ENCODE peak calls at places on chromosomes 2 and 18, in seven cellular contexts. Z is amniotic stem cell, C is cardiac fibroblast, R is pons, Y is dorsolateral prefrontal cortex, H is hypothalamus, K is NCI-H187 treated with DMSO at 0.1 percent for 48 hours. B is an unnamed sample.

GRCh38 chr2:160533482-160533881 is 39.9 kb upstream of the RBMS1 start:
- DNase-seq in Z (no peak), Y (no peak), H (no peak), C (peak), K (no peak), R (no peak), B (no peak)

GRCh38 chr2:144268036-144268678 is 251.8 kb downstream of the ZEB2 start:
- DNase-seq in Z (no peak), H (no peak), K (no peak), R (no peak), C (peak), Y (no peak), B (no peak)

GRCh38 chr2:144943986-144944385 is 424.1 kb upstream of the ZEB2 start:
- DNase-seq in K (no peak), C (peak), Z (no peak), R (no peak), Y (no peak), H (no peak), B (no peak)

GRCh38 chr2:50691518-50691917 is 340.4 kb downstream of the NRXN1 start:
- DNase-seq in H (no peak), K (no peak), C (no peak), Z (no peak), Y (peak), R (peak), B (no peak)

GRCh38 chr2:45281311-45281710 is 272.1 kb upstream of the SIX2 start:
- DNase-seq in C (no peak), R (no peak), H (no peak), Y (no peak), Z (no peak), K (no peak), B (no peak)

GRCh38 chr2:112772322-112772721 is 7.9 kb upstream of the CKAP2L start:
- DNase-seq in R (peak), C (no peak), Y (no peak), Z (no peak), K (no peak), H (no peak), B (no peak)

GRCh38 chr2:15839461-15840124 is 100.8 kb upstream of the MYCN start:
- DNase-seq in Z (no peak), C (no peak), R (no peak), K (no peak), Y (no peak), H (no peak), B (no peak)

GRCh38 chr2:69385443-69386151 is 1.4 kb downstream of the GFPT1 start:
- DNase-seq in H (no peak), Y (no peak), C (peak), K (no peak), R (no peak), Z (no peak), B (no peak)

GRCh38 chr18:9851511-9851910 is 34.3 kb upstream of the TXNDC2 start:
- DNase-seq in R (no peak), H (no peak), Y (no peak), C (peak), K (no peak), Z (no peak), B (no peak)

GRCh38 chr2:44952143-44952805 is 10.8 kb downstream of the SIX3 start:
- DNase-seq in Z (no peak), C (peak), R (peak), H (peak), Y (no peak), K (no peak), B (peak)

GRCh38 chr2:128271891-128272585 is 46.6 kb downstream of the HS6ST1 start:
- DNase-seq in Y (peak), H (no peak), R (no peak), Z (no peak), K (no peak), C (no peak), B (no peak)

GRCh38 chr18:55477537-55478300 is 110.3 kb downstream of the TCF4 start:
- DNase-seq in C (peak), Z (no peak), R (peak), K (no peak), H (no peak), Y (no peak), B (peak)

GRCh38 chr2:220894069-220894468 is 678.0 kb downstream of the EPHA4 start:
- DNase-seq in K (no peak), R (no peak), Y (no peak), C (no peak), H (no peak), Z (peak), B (no peak)

GRCh38 chr2:15729709-15730544 is 138.3 kb downstream of the DDX1 start:
- DNase-seq in C (no peak), R (no peak), H (no peak), Z (no peak), K (no peak), Y (no peak), B (no peak)

GRCh38 chr2:181694271-181694670 is 14.0 kb upstream of the NEUROD1 start:
- DNase-seq in H (no peak), Z (no peak), C (no peak), R (no peak), Y (no peak), K (no peak), B (no peak)

GRCh38 chr2:221762496-221762895 is 190.4 kb upstream of the EPHA4 start:
- DNase-seq in H (no peak), Z (no peak), Y (no peak), C (no peak), R (no peak), K (no peak), B (no peak)

GRCh38 chr2:10256031-10256524 is 46.6 kb upstream of the HPCAL1 start:
- DNase-seq in Z (no peak), K (no peak), H (no peak), R (no peak), C (no peak), Y (no peak), B (no peak)